ENCODE peak calls at places on chromosome 6, in ten cellular contexts. One of them, this sample, is unnamed.

GRCh38 chr6:139732451-139732850 is 358.0 kb upstream of the CITED2 start:
- DNase-seq in GM12865: no peak
- DNase-seq in coronary artery: no peak
- DNase-seq in AG09309: peak; percentile 37
- DNase-seq in mammary epithelial cell: peak; percentile 84
- DNase-seq in progenitor cell of endocrine pancreas: no peak
- DNase-seq in endodermal cell: no peak
- DNase-seq in SK-N-SH: no peak
- DNase-seq in body of pancreas: no peak
- DNase-seq in cardiac muscle cell: no peak
- DNase-seq in this sample: no peak

GRCh38 chr6:167849846-167850459 is 23.2 kb downstream of the AFDN start:
- DNase-seq in GM12865: peak; percentile 12
- DNase-seq in coronary artery: no peak
- DNase-seq in AG09309: no peak
- DNase-seq in mammary epithelial cell: peak; percentile 95
- DNase-seq in progenitor cell of endocrine pancreas: no peak
- DNase-seq in endodermal cell: peak; percentile 67
- DNase-seq in SK-N-SH: no peak
- DNase-seq in body of pancreas: peak; percentile 68
- DNase-seq in cardiac muscle cell: peak; percentile 53
- DNase-seq in this sample: no peak

GRCh38 chr6:90941885-90942284 is 355.0 kb upstream of the MAP3K7 start:
- DNase-seq in GM12865: no peak
- DNase-seq in coronary artery: no peak
- DNase-seq in AG09309: no peak
- DNase-seq in mammary epithelial cell: no peak
- DNase-seq in progenitor cell of endocrine pancreas: no peak
- DNase-seq in endodermal cell: no peak
- DNase-seq in SK-N-SH: no peak
- DNase-seq in body of pancreas: no peak
- DNase-seq in cardiac muscle cell: no peak
- DNase-seq in this sample: no peak

GRCh38 chr6:42403415-42403814 is 48.3 kb downstream of the TRERF1 start:
- DNase-seq in GM12865: no peak
- DNase-seq in coronary artery: no peak
- DNase-seq in AG09309: no peak
- DNase-seq in mammary epithelial cell: peak; percentile 52
- DNase-seq in progenitor cell of endocrine pancreas: no peak
- DNase-seq in endodermal cell: no peak
- DNase-seq in SK-N-SH: no peak
- DNase-seq in body of pancreas: no peak
- DNase-seq in cardiac muscle cell: no peak
- DNase-seq in this sample: no peak

GRCh38 chr6:123945386-123945785 is 141.7 kb downstream of the NKAIN2 start:
- DNase-seq in GM12865: no peak
- DNase-seq in coronary artery: no peak
- DNase-seq in AG09309: no peak
- DNase-seq in mammary epithelial cell: no peak
- DNase-seq in progenitor cell of endocrine pancreas: no peak
- DNase-seq in endodermal cell: no peak
- DNase-seq in SK-N-SH: no peak
- DNase-seq in body of pancreas: no peak
- DNase-seq in cardiac muscle cell: no peak
- DNase-seq in this sample: no peak

GRCh38 chr6:16639689-16640480 is 121.4 kb downstream of the ATXN1 start:
- DNase-seq in GM12865: no peak
- DNase-seq in coronary artery: no peak
- DNase-seq in AG09309: peak; percentile 55
- DNase-seq in mammary epithelial cell: peak; percentile 78
- DNase-seq in progenitor cell of endocrine pancreas: no peak
- DNase-seq in endodermal cell: no peak
- DNase-seq in SK-N-SH: no peak
- DNase-seq in body of pancreas: no peak
- DNase-seq in cardiac muscle cell: no peak
- DNase-seq in this sample: no peak

GRCh38 chr6:134454794-134455193 is 136.9 kb upstream of the SGK1 start:
- DNase-seq in GM12865: no peak
- DNase-seq in coronary artery: no peak
- DNase-seq in AG09309: no peak
- DNase-seq in mammary epithelial cell: no peak
- DNase-seq in progenitor cell of endocrine pancreas: no peak
- DNase-seq in endodermal cell: no peak
- DNase-seq in SK-N-SH: no peak
- DNase-seq in body of pancreas: no peak
- DNase-seq in cardiac muscle cell: no peak
- DNase-seq in this sample: no peak

GRCh38 chr6:140393665-140394064 is 1019.2 kb upstream of the CITED2 start:
- DNase-seq in GM12865: no peak
- DNase-seq in coronary artery: no peak
- DNase-seq in AG09309: no peak
- DNase-seq in mammary epithelial cell: no peak
- DNase-seq in progenitor cell of endocrine pancreas: no peak
- DNase-seq in endodermal cell: no peak
- DNase-seq in SK-N-SH: no peak
- DNase-seq in body of pancreas: no peak
- DNase-seq in cardiac muscle cell: no peak
- DNase-seq in this sample: no peak

GRCh38 chr6:5113096-5113495 is 28.0 kb downstream of the PPP1R3G start:
- DNase-seq in GM12865: no peak
- DNase-seq in coronary artery: no peak
- DNase-seq in AG09309: no peak
- DNase-seq in mammary epithelial cell: no peak
- DNase-seq in progenitor cell of endocrine pancreas: no peak
- DNase-seq in endodermal cell: no peak
- DNase-seq in SK-N-SH: no peak
- DNase-seq in body of pancreas: no peak
- DNase-seq in cardiac muscle cell: no peak
- DNase-seq in this sample: no peak

GRCh38 chr6:112086744-112087135 is 542 bp downstream of the TUBE1 start:
- DNase-seq in GM12865: peak; percentile 33
- DNase-seq in coronary artery: no peak
- DNase-seq in AG09309: peak; percentile 18
- DNase-seq in mammary epithelial cell: peak; percentile 58
- DNase-seq in progenitor cell of endocrine pancreas: no peak
- DNase-seq in endodermal cell: no peak
- DNase-seq in SK-N-SH: peak; percentile 38
- DNase-seq in body of pancreas: no peak
- DNase-seq in cardiac muscle cell: peak; percentile 21
- DNase-seq in this sample: no peak

GRCh38 chr6:104143757-104144156 is 716.0 kb downstream of the HACE1 start:
- DNase-seq in GM12865: no peak
- DNase-seq in coronary artery: no peak
- DNase-seq in AG09309: no peak
- DNase-seq in mammary epithelial cell: no peak
- DNase-seq in progenitor cell of endocrine pancreas: no peak
- DNase-seq in endodermal cell: no peak
- DNase-seq in SK-N-SH: no peak
- DNase-seq in body of pancreas: peak; percentile 16
- DNase-seq in cardiac muscle cell: no peak
- DNase-seq in this sample: no peak

DNA sequence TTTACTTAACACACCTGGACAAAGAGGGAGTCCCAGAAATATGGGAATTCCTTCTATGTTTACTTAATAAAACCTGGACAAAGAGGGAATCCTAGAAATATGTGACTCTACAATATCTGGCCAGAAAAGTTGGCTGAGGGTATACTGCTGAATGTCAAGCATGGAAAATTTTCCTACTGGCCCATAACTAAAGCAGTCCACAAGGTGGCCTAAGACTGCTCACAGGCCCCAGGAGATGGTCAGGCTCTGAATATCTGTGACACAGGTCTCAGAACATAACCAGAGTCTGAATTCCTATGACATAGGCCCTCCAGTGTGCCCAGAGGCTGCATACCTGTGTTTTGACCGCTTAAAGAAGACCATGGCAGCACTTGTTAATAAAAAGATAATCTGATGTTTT is 578.2 kb upstream of the NRSN1 start:
- DNase-seq in GM12865: no peak
- DNase-seq in coronary artery: no peak
- DNase-seq in AG09309: no peak
- DNase-seq in mammary epithelial cell: no peak
- DNase-seq in progenitor cell of endocrine pancreas: no peak
- DNase-seq in endodermal cell: peak; percentile 59
- DNase-seq in SK-N-SH: no peak
- DNase-seq in body of pancreas: no peak
- DNase-seq in cardiac muscle cell: peak; percentile 61
- DNase-seq in this sample: no peak
- TF ChIP-seq CTCF in GM12865: no peak
- TF ChIP-seq CTCF in coronary artery: no peak
- TF ChIP-seq CTCF in AG09309: no peak
- TF ChIP-seq CTCF in mammary epithelial cell: no peak
- TF ChIP-seq CTCF in progenitor cell of endocrine pancreas: peak; percentile 54
- TF ChIP-seq CTCF in endodermal cell: peak; percentile 73
- TF ChIP-seq CTCF in SK-N-SH: no peak
- TF ChIP-seq CTCF in body of pancreas: no peak
- TF ChIP-seq CTCF in cardiac muscle cell: no peak
- TF ChIP-seq CTCF in this sample: peak; percentile 48

GRCh38 chr6:115896538-115897129 is 164.1 kb downstream of the FRK start:
- DNase-seq in GM12865: peak; percentile 50
- DNase-seq in coronary artery: no peak
- DNase-seq in AG09309: peak; percentile 11
- DNase-seq in mammary epithelial cell: peak; percentile 19
- DNase-seq in progenitor cell of endocrine pancreas: no peak
- DNase-seq in endodermal cell: no peak
- DNase-seq in SK-N-SH: peak; percentile 58
- DNase-seq in body of pancreas: peak; percentile 19
- DNase-seq in cardiac muscle cell: peak; percentile 49
- DNase-seq in this sample: peak; percentile 12
- TF ChIP-seq CTCF in GM12865: peak; percentile 73
- TF ChIP-seq CTCF in coronary artery: peak; percentile 65
- TF ChIP-seq CTCF in AG09309: peak; percentile 75
- TF ChIP-seq CTCF in mammary epithelial cell: peak; percentile 85
- TF ChIP-seq CTCF in progenitor cell of endocrine pancreas: peak; percentile 87
- TF ChIP-seq CTCF in endodermal cell: peak; percentile 89
- TF ChIP-seq CTCF in SK-N-SH: peak; percentile 85
- TF ChIP-seq CTCF in body of pancreas: peak; percentile 70
- TF ChIP-seq CTCF in cardiac muscle cell: peak; percentile 83
- TF ChIP-seq CTCF in this sample: peak; percentile 88

DNA sequence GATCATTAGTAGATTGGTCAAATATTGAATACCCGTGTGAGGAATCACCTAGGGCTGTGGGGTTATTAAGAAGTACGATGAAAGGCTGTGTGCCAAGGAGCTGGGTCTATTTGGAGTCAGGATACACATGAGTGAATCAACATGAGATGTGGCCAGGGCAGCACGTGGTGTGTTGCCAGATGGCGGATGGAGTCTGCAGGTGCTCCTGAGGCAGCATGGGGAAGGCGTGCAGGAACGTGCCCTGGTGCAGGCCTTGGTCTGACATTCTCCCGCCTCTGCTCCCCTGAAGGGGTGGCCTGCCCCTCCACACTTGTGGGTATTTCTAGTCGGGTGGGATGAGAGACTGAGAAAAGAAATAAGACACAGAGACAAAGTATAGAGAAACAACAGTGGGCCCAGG is 39.0 kb upstream of the SLC22A1 start:
- DNase-seq in GM12865: no peak
- DNase-seq in coronary artery: no peak
- DNase-seq in AG09309: no peak
- DNase-seq in mammary epithelial cell: peak; percentile 57
- DNase-seq in progenitor cell of endocrine pancreas: no peak
- DNase-seq in endodermal cell: no peak
- DNase-seq in SK-N-SH: no peak
- DNase-seq in body of pancreas: no peak
- DNase-seq in cardiac muscle cell: no peak
- DNase-seq in this sample: no peak
- TF ChIP-seq CTCF in GM12865: no peak
- TF ChIP-seq CTCF in coronary artery: no peak
- TF ChIP-seq CTCF in AG09309: no peak
- TF ChIP-seq CTCF in mammary epithelial cell: no peak
- TF ChIP-seq CTCF in progenitor cell of endocrine pancreas: no peak
- TF ChIP-seq CTCF in endodermal cell: no peak
- TF ChIP-seq CTCF in SK-N-SH: no peak
- TF ChIP-seq CTCF in body of pancreas: no peak
- TF ChIP-seq CTCF in cardiac muscle cell: no peak
- TF ChIP-seq CTCF in this sample: no peak

GRCh38 chr6:117399924-117400323 is 25.8 kb downstream of the ROS1 start:
- DNase-seq in GM12865: no peak
- DNase-seq in coronary artery: no peak
- DNase-seq in AG09309: no peak
- DNase-seq in mammary epithelial cell: peak; percentile 11
- DNase-seq in progenitor cell of endocrine pancreas: no peak
- DNase-seq in endodermal cell: no peak
- DNase-seq in SK-N-SH: peak; percentile 8
- DNase-seq in body of pancreas: no peak
- DNase-seq in cardiac muscle cell: no peak
- DNase-seq in this sample: no peak
- TF ChIP-seq CTCF in GM12865: no peak
- TF ChIP-seq CTCF in coronary artery: no peak
- TF ChIP-seq CTCF in AG09309: peak; percentile 42
- TF ChIP-seq CTCF in mammary epithelial cell: peak; percentile 14
- TF ChIP-seq CTCF in progenitor cell of endocrine pancreas: peak; percentile 34
- TF ChIP-seq CTCF in endodermal cell: peak; percentile 66
- TF ChIP-seq CTCF in SK-N-SH: peak; percentile 54
- TF ChIP-seq CTCF in body of pancreas: no peak
- TF ChIP-seq CTCF in cardiac muscle cell: peak; percentile 38
- TF ChIP-seq CTCF in this sample: peak; percentile 46

GRCh38 chr6:99276747-99277146 is 72.7 kb downstream of the FAXC start:
- DNase-seq in GM12865: no peak
- DNase-seq in coronary artery: no peak
- DNase-seq in AG09309: no peak
- DNase-seq in mammary epithelial cell: peak; percentile 32
- DNase-seq in progenitor cell of endocrine pancreas: no peak
- DNase-seq in endodermal cell: no peak
- DNase-seq in SK-N-SH: no peak
- DNase-seq in body of pancreas: no peak
- DNase-seq in cardiac muscle cell: no peak
- DNase-seq in this sample: no peak

GRCh38 chr6:99287523-99287922 is 62.0 kb downstream of the FAXC start:
- DNase-seq in GM12865: no peak
- DNase-seq in coronary artery: no peak
- DNase-seq in AG09309: no peak
- DNase-seq in mammary epithelial cell: no peak
- DNase-seq in progenitor cell of endocrine pancreas: no peak
- DNase-seq in endodermal cell: no peak
- DNase-seq in SK-N-SH: no peak
- DNase-seq in body of pancreas: no peak
- DNase-seq in cardiac muscle cell: peak; percentile 14
- DNase-seq in this sample: no peak

GRCh38 chr6:99285881-99286280 is 63.6 kb downstream of the FAXC start:
- DNase-seq in GM12865: no peak
- DNase-seq in coronary artery: no peak
- DNase-seq in AG09309: no peak
- DNase-seq in mammary epithelial cell: no peak
- DNase-seq in progenitor cell of endocrine pancreas: no peak
- DNase-seq in endodermal cell: no peak
- DNase-seq in SK-N-SH: no peak
- DNase-seq in body of pancreas: no peak
- DNase-seq in cardiac muscle cell: no peak
- DNase-seq in this sample: no peak

GRCh38 chr6:99282479-99283062 is 66.9 kb downstream of the FAXC start:
- DNase-seq in GM12865: no peak
- DNase-seq in coronary artery: no peak
- DNase-seq in AG09309: no peak
- DNase-seq in mammary epithelial cell: peak; percentile 1
- DNase-seq in progenitor cell of endocrine pancreas: no peak
- DNase-seq in endodermal cell: no peak
- DNase-seq in SK-N-SH: peak; percentile 33
- DNase-seq in body of pancreas: no peak
- DNase-seq in cardiac muscle cell: peak; percentile 27
- DNase-seq in this sample: no peak
- TF ChIP-seq CTCF in GM12865: peak; percentile 32
- TF ChIP-seq CTCF in coronary artery: no peak
- TF ChIP-seq CTCF in AG09309: peak; percentile 43
- TF ChIP-seq CTCF in mammary epithelial cell: peak; percentile 59
- TF ChIP-seq CTCF in progenitor cell of endocrine pancreas: peak; percentile 65
- TF ChIP-seq CTCF in endodermal cell: peak; percentile 80
- TF ChIP-seq CTCF in SK-N-SH: peak; percentile 72
- TF ChIP-seq CTCF in body of pancreas: no peak
- TF ChIP-seq CTCF in cardiac muscle cell: peak; percentile 56
- TF ChIP-seq CTCF in this sample: peak; percentile 67

GRCh38 chr6:39218868-39219567 is 10.3 kb downstream of the KCNK5 start:
- DNase-seq in GM12865: peak; percentile 38
- DNase-seq in coronary artery: no peak
- DNase-seq in AG09309: peak; percentile 1
- DNase-seq in mammary epithelial cell: no peak
- DNase-seq in progenitor cell of endocrine pancreas: no peak
- DNase-seq in endodermal cell: no peak
- DNase-seq in SK-N-SH: no peak
- DNase-seq in body of pancreas: no peak
- DNase-seq in cardiac muscle cell: no peak
- DNase-seq in this sample: no peak
- TF ChIP-seq CTCF in GM12865: no peak
- TF ChIP-seq CTCF in coronary artery: no peak
- TF ChIP-seq CTCF in AG09309: no peak
- TF ChIP-seq CTCF in mammary epithelial cell: no peak
- TF ChIP-seq CTCF in progenitor cell of endocrine pancreas: no peak
- TF ChIP-seq CTCF in endodermal cell: no peak
- TF ChIP-seq CTCF in SK-N-SH: no peak
- TF ChIP-seq CTCF in body of pancreas: no peak
- TF ChIP-seq CTCF in cardiac muscle cell: no peak
- TF ChIP-seq CTCF in this sample: no peak

This sample was measured in neural crest cell.